ENCODE peak calls at places on chromosomes 6 and 20, in four cellular contexts. O, I, T and P are unnamed samples.

GRCh38 chr6:140427842-140428241 is 1053.4 kb upstream of the CITED2 start:
- DNase-seq in O (no peak), I (no peak), T (peak), P (no peak)

GRCh38 chr6:81023708-81024107 is 728.8 kb downstream of the TENT5A start:
- DNase-seq in T (no peak), I (no peak), O (no peak), P (no peak)

GRCh38 chr6:85058806-85059205 is 294.4 kb upstream of the TBX18 start:
- DNase-seq in O (no peak), T (no peak), I (no peak), P (no peak)

GRCh38 chr6:6331393-6331792 is 10.9 kb upstream of the F13A1 start:
- DNase-seq in I (no peak), T (no peak), O (no peak), P (no peak)

GRCh38 chr20:16701296-16701695 is 28.5 kb upstream of the SNRPB2 start:
- DNase-seq in I (peak), T (peak), O (no peak), P (no peak)

GRCh38 chr6:130775421-130776012 is 51.7 kb upstream of the SMLR1 start:
- DNase-seq in T (no peak), I (no peak), O (peak), P (no peak)

GRCh38 chr20:40390654-40391053 is 298.4 kb downstream of the MAFB start:
- DNase-seq in I (no peak), O (no peak), T (peak), P (no peak)

GRCh38 chr20:6665161-6665560 is 102.3 kb upstream of the BMP2 start:
- DNase-seq in O (no peak), T (no peak), I (no peak), P (peak)

GRCh38 chr20:34705383-34706021 is 1.4 kb downstream of the TP53INP2 start:
- DNase-seq in T (peak), I (peak), O (peak), P (peak)

GRCh38 chr20:49727894-49728885 is 14.5 kb upstream of the B4GALT5 start:
- DNase-seq in T (no peak), O (no peak), I (no peak), P (no peak)

GRCh38 chr20:675453-676314 is at the start of gene SCRT2:
- DNase-seq in I (peak), T (peak), O (peak), P (peak)

GRCh38 chr6:111757342-111757741 is 115.9 kb downstream of the FYN start:
- DNase-seq in O (peak), T (no peak), I (no peak), P (peak)

GRCh38 chr20:61731363-61732181 is 334.1 kb downstream of the TAF4 start:
- DNase-seq in O (peak), I (no peak), T (no peak), P (peak)

GRCh38 chr6:157013649-157014365 is 236.6 kb downstream of the ARID1B start:
- DNase-seq in I (no peak), T (no peak), O (no peak), P (no peak)

GRCh38 chr6:14502551-14502950 is 385.0 kb downstream of the CD83 start:
- DNase-seq in I (no peak), O (peak), T (no peak), P (no peak)

GRCh38 chr6:147508073-147508870 is at the start of gene SAMD5:
- DNase-seq in O (peak), T (peak), I (peak), P (peak)

GRCh38 chr20:19936801-19937583 is 80.2 kb upstream of the NAA20 start:
- DNase-seq in O (no peak), I (no peak), T (no peak), P (no peak)

GRCh38 chr6:73452107-73452461 is at the start of gene CGAS:
- DNase-seq in T (peak), O (peak), I (no peak), P (peak)

GRCh38 chr6:130896249-130896648 is 69.0 kb downstream of the SMLR1 start:
- DNase-seq in O (no peak), T (no peak), I (no peak), P (no peak)

GRCh38 chr6:152338335-152339125 is 298.6 kb downstream of the SYNE1 start:
- DNase-seq in I (peak), O (peak), T (peak), P (peak)

GRCh38 chr6:158737710-158738615 is 81.2 kb downstream of the EZR start:
- DNase-seq in O (peak), I (no peak), T (no peak), P (no peak)

GRCh38 chr6:5531853-5532375 is 270.6 kb downstream of the FARS2 start:
- DNase-seq in I (no peak), T (no peak), O (no peak), P (no peak)

GRCh38 chr20:59948212-59948611 is 8.0 kb downstream of the FAM217B start:
- DNase-seq in T (no peak), O (no peak), I (no peak), P (no peak)

GRCh38 chr6:16326531-16326930 is 88.1 kb downstream of the GMPR start:
- DNase-seq in O (no peak), T (no peak), I (no peak), P (no peak)

GRCh38 chr6:26216886-26217713 is 129.9 kb downstream of the HFE start:
- DNase-seq in O (peak), T (peak), I (peak), P (peak)

GRCh38 chr6:45154679-45155078 is 173.5 kb upstream of the RUNX2 start:
- DNase-seq in I (no peak), O (no peak), T (no peak), P (no peak)

GRCh38 chr6:159831373-159831679 is 31.2 kb downstream of the PNLDC1 start:
- DNase-seq in O (no peak), I (no peak), T (no peak), P (no peak)

GRCh38 chr6:150298029-150298380 is 70.8 kb upstream of the IYD start:
- DNase-seq in T (no peak), O (no peak), I (no peak), P (no peak)

GRCh38 chr6:93575495-93575894 is 156.1 kb upstream of the EPHA7 start:
- DNase-seq in T (no peak), O (no peak), I (no peak), P (no peak)

GRCh38 chr6:40523505-40524172 is 63.5 kb downstream of the LRFN2 start:
- DNase-seq in O (no peak), I (no peak), T (no peak), P (no peak)

GRCh38 chr6:25883536-25883935 is 9.5 kb upstream of the SLC17A3 start:
- DNase-seq in T (no peak), O (no peak), I (no peak), P (peak)

GRCh38 chr20:41232971-41233926 is 84.3 kb downstream of the ZHX3 start:
- DNase-seq in T (peak), I (no peak), O (peak), P (peak)

GRCh38 chr6:77178821-77179220 is 284.5 kb downstream of the HTR1B start:
- DNase-seq in I (no peak), T (no peak), O (peak), P (peak)

GRCh38 chr6:117399924-117400323 is 25.8 kb downstream of the ROS1 start:
- DNase-seq in T (peak), I (no peak), O (peak), P (peak)

GRCh38 chr6:131134220-131134831 is 941 bp upstream of the AKAP7 start:
- DNase-seq in T (no peak), O (no peak), I (no peak), P (no peak)

GRCh38 chr6:109069746-109070145 is 24.9 kb downstream of the SESN1 start:
- DNase-seq in I (no peak), T (no peak), O (no peak), P (no peak)

GRCh38 chr6:69866351-69867074 is at the start of gene COL19A1:
- DNase-seq in O (no peak), I (peak), T (peak), P (peak)

GRCh38 chr6:151493495-151494234 is at the start of gene CCDC170:
- DNase-seq in T (peak), O (no peak), I (peak), P (peak)

DNA sequence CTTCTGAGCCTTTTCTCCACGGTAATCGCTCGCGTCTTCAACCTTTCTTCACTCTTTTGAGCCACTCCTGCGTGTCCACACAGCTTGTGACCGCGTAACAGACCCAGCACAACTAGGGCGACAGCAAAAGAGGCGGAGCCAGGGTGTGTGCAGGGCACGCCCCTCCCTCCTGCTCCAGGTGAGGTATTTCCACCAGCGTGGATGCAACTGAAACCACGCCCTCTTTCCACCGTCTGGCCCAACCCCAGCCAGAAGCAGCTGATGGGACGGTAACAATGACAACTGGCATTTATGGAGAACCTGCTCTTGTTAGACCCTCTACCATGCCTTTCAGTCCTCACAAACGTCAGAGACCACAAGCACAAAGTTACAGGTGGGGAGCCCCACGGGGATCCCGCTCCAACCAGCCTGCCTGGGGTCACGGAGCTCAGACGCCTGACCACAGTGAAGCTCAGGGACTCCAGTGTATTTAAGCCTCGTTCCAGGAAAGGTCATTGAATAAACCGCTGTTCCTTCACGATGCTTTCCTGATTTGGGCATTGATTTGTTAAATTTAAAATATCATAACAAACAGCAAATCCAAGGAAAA is 2.0 kb downstream of the PXDC1 start:
- DNase-seq in I (peak), T (no peak), O (no peak), P (no peak)
- H3K9ac ChIP-seq in I (no peak), T (no peak), O (peak), P (peak)

DNA sequence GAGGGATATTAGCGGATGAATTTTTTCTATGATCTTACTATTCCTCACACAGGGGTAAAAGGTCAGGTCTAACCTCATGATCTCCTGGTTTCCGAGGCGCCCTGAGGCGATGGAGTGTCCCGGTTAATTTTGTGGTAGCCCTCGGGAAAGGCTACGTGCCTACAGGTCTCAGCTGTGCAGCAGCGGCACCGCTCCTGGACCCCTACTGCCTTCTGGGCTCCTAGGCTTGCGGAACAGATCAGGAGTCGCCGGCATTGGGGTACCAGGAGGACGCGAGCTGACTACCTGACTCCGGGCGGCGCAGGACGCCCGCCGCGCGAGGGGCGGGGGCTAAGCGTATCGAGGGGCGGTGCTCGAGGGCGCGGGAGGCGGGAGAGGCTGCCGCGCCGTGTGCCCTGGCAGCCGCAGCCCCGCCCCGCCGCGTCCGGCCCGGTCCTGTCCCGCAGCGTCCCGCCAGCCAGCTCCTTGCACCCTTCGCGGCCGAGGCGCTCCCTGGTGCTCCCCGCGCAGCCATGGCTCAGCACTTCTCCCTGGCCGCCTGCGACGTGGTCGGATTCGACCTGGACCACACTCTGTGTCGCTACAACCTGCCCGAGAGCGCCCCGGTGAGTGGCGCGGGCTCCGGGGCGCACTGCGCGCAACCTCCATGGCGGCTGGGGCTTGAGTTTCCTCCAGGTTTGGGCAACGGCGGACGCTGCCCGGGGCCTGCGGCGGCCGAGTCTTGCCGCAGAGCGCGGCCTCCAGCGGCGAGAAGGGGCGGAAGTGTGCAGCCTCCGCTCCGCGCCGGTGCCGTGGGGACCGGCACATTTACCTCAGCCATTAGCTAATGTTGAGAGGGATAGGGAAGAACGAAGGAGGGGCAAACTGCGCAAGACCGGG is at the start of gene NT5DC1:
- DNase-seq in O (peak), I (peak), T (peak), P (peak)
- H2BK15ac ChIP-seq in O (peak), I (no peak), T (no peak), P (peak)

GRCh38 chr20:56468317-56469076 is at the start of gene RTF2:
- DNase-seq in O (peak), I (peak), T (peak), P (peak)
- H4K8ac ChIP-seq in O (peak), I (no peak), T (no peak), P (peak)

DNA sequence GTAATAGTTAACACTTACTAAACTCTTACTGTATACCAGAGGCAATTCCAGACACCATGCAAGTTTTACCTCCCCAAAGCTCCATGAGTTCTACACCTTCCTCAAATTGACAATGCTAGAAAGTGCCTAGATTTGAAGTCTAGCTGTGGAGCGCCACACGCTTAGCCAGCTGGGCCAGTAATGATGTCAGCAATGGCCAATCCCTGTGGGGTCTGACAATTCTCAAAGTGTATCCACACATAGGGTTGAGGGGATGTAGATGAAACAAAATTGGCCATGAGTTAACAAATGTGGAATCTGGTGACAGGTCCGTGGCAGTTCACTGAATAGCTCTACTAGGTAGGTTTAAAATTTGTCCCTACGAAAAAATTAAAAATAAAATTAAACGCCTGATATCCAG is 1.3 kb downstream of the ZNF343 start:
- DNase-seq in T (no peak), O (peak), I (no peak), P (no peak)
- H3K9ac ChIP-seq in T (no peak), O (peak), I (no peak), P (peak)

GRCh38 chr6:99270030-99270429 is 79.4 kb downstream of the FAXC start:
- DNase-seq in T (peak), O (no peak), I (no peak), P (no peak)
- H2BK15ac ChIP-seq in T (no peak), O (no peak), I (no peak), P (no peak)

DNA sequence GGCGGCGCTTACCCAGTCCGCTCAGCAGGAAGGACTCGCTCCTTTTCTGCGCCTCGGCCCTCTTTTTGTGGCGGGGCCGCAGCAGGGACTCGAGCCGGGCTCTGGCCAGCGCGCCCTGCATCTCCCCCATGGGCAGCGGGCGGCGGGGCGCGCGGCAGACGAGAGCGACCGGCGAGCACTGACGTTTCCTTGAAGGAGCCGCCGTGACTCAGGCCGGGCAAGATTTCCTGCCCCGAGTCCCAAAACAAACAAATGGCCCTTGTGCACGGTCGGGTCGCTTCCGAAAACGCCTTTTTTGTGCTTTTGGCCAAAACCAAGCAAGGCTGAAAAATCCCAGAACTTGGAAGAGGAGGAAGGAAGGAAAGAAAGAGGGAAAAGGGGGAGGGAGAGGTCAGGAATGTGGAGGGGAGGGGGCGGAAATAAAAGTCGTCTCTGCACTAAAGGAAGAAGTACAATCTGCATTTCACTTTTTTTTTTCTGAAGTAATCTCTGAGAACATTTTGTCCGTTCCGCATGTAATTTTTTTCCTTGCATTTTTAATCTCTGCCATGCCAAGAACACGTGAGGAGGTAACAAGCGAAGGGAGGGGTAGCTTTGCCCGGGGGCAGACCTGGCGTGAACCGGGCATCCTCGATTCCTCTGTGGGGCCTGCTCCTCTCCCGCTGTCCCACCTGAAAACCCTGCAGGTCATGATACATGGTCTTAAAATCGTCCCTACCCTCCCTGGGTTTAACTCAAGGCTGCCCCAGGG is 123.3 kb upstream of the SLC2A12 start:
- DNase-seq in I (no peak), O (peak), T (peak), P (peak)
- H4K8ac ChIP-seq in I (no peak), O (peak), T (no peak), P (peak)

DNA sequence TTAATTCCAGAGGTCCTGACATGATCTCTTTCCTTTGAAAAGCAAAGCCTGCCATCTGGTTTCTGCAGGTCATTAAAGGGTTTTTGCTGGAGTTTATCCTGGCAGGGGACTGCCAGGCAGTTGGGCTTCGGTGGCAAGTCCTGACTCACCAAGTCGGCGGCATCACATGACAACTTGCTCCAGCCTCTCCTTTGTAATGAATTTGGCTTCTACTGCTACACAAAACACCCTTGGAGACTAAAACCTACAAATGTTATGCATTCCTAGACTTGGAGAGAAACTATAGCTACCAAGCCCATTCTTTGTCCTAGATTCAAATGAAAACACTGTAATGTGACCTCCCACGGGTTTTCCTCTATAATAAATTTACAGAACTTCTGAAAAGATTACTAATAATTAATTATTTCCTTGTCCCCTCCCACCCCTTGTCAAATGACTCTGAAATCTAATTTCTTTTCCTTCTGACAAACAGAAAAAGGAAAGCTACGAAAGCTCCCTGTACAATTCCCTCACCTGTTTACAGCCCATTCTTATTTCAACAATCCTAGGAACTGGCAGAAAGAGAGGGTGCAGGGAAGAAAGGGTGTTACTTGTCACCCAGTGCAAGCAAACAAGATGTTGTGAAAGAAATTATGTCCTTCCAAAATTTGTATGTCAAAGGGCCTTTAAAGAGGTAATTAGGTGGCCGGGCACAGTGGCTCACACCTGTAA is 62.9 kb downstream of the QRSL1 start:
- DNase-seq in T (peak), I (peak), O (peak), P (peak)
- H3K9ac ChIP-seq in T (no peak), I (no peak), O (no peak), P (peak)

GRCh38 chr20:58640446-58640845 is 10.6 kb upstream of the STX16 start:
- DNase-seq in O (peak), I (no peak), T (no peak), P (peak)
- H2BK15ac ChIP-seq in O (peak), I (no peak), T (no peak), P (no peak)

DNA sequence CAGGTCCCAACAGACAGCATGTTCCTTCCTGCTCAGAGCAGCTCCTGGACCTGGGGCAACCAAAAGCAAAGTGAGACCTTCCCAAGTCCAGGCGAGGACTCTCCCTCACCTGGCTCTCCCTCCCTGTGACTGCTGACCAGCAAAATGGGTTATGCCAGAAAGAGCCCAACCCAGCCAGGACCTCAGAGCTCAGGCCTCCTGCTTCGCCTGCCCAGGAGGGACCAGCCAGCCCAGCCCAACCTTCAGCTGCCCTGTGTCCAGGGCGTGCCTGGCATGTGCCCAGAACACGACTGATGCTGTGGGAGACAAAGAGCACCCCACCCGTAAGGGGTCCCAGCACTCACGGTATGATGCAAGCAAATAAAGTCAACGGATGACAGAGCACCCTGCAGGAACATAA is 74.0 kb upstream of the CST7 start:
- DNase-seq in O (no peak), I (no peak), T (no peak), P (no peak)
- H4K8ac ChIP-seq in O (no peak), I (no peak), T (no peak), P (no peak)

GRCh38 chr6:30722280-30723112 is 2.3 kb downstream of the TUBB start:
- DNase-seq in I (peak), O (peak), T (peak), P (peak)
- H3K9ac ChIP-seq in I (no peak), O (peak), T (peak), P (peak)